ENCODE peak calls at places on chromosome X, in ten cellular contexts. S, N, X, Y, D, W, R, U, I and Z are unnamed samples.

GRCh38 chrX:1153940-1154339 is 58.5 kb downstream of the CRLF2 start:
- DNase-seq in W (no peak), S (no peak), U (no peak), X (no peak), I (no peak), D (no peak), Y (no peak), R (no peak), N (peak), Z (no peak)

GRCh38 chrX:9349572-9350259 is 115.1 kb upstream of the TBL1X start:
- DNase-seq in S (no peak), W (no peak), I (no peak), Y (no peak), N (peak), D (no peak), R (no peak), X (no peak), U (no peak), Z (no peak)

GRCh38 chrX:120365320-120365719 is 3.4 kb downstream of the ATP1B4 start:
- DNase-seq in D (no peak), U (peak), N (peak), I (peak), S (no peak), X (peak), Y (peak), R (no peak), W (peak), Z (peak)

GRCh38 chrX:40102393-40103381 is 4.9 kb upstream of the BCOR start:
- DNase-seq in I (no peak), D (no peak), W (no peak), X (no peak), U (no peak), N (no peak), Y (no peak), S (no peak), R (peak), Z (no peak)

GRCh38 chrX:43880439-43880838 is 1.8 kb downstream of the MAOB start:
- DNase-seq in N (no peak), R (no peak), W (no peak), S (no peak), Y (no peak), D (no peak), X (no peak), I (no peak), U (no peak), Z (no peak)

GRCh38 chrX:108732630-108733321 is 3.6 kb downstream of the IRS4 start:
- DNase-seq in X (peak), R (peak), I (peak), S (no peak), U (no peak), D (no peak), Y (no peak), N (peak), W (peak), Z (no peak)

GRCh38 chrX:153925387-153925738 is 701 bp downstream of the ARHGAP4 start:
- DNase-seq in W (no peak), I (no peak), Y (peak), X (no peak), N (no peak), S (no peak), U (no peak), R (no peak), D (no peak), Z (no peak)

GRCh38 chrX:50736651-50737050 is 77.3 kb downstream of the SHROOM4 start:
- DNase-seq in D (no peak), I (no peak), X (no peak), Y (no peak), W (no peak), R (no peak), S (no peak), U (no peak), N (no peak), Z (no peak)

GRCh38 chrX:10280061-10280460 is 123.3 kb downstream of the CLCN4 start:
- DNase-seq in S (peak), D (no peak), R (no peak), X (no peak), N (no peak), U (peak), W (no peak), I (no peak), Y (no peak), Z (no peak)